ENCODE peak calls at places on chromosomes 16 and 17, in four cellular contexts. One of them, this sample, is unnamed.

GRCh38 chr16:31214705-31215286 is 877 bp downstream of the TRIM72 start:
- DNase-seq in Peyer's patch: no peak
- DNase-seq in NCI-H1105: peak; percentile 20
- DNase-seq in cerebellar cortex: peak; percentile 24
- DNase-seq in this sample: peak; percentile 48

GRCh38 chr17:58529275-58529674 is 14.8 kb upstream of the MTMR4 start:
- DNase-seq in NCI-H1105: no peak
- DNase-seq in Peyer's patch: no peak
- DNase-seq in cerebellar cortex: peak; percentile 48
- DNase-seq in this sample: peak; percentile 55

GRCh38 chr17:43587647-43588046 is 41.5 kb upstream of the ETV4 start:
- DNase-seq in NCI-H1105: no peak
- DNase-seq in cerebellar cortex: no peak
- DNase-seq in Peyer's patch: no peak
- DNase-seq in this sample: no peak

GRCh38 chr17:63621684-63622570 is at the start of gene MAP3K3:
- DNase-seq in NCI-H1105: peak; percentile 98
- DNase-seq in Peyer's patch: peak; percentile 97
- DNase-seq in cerebellar cortex: peak; percentile 100
- DNase-seq in this sample: peak; percentile 100

GRCh38 chr16:62225675-62226074 is 189.4 kb upstream of the CDH8 start:
- DNase-seq in cerebellar cortex: peak; percentile 44
- DNase-seq in NCI-H1105: peak; percentile 7
- DNase-seq in Peyer's patch: peak; percentile 17
- DNase-seq in this sample: peak; percentile 20

GRCh38 chr16:87487361-87487924 is 5.4 kb downstream of the ZCCHC14 start:
- DNase-seq in Peyer's patch: no peak
- DNase-seq in cerebellar cortex: peak; percentile 65
- DNase-seq in NCI-H1105: peak; percentile 49
- DNase-seq in this sample: peak; percentile 71

GRCh38 chr17:22459953-22460350 is 767.6 kb downstream of the KCNJ18 start:
- DNase-seq in NCI-H1105: no peak
- DNase-seq in Peyer's patch: no peak
- DNase-seq in cerebellar cortex: no peak
- DNase-seq in this sample: no peak

GRCh38 chr16:75296606-75297005 is 45.2 kb upstream of the BCAR1 start:
- DNase-seq in Peyer's patch: no peak
- DNase-seq in NCI-H1105: no peak
- DNase-seq in cerebellar cortex: peak; percentile 43
- DNase-seq in this sample: peak; percentile 52

GRCh38 chr17:68567035-68567434 is 34.1 kb downstream of the FAM20A start:
- DNase-seq in cerebellar cortex: no peak
- DNase-seq in Peyer's patch: no peak
- DNase-seq in NCI-H1105: no peak
- DNase-seq in this sample: no peak

This sample was measured in G401.